ENCODE peak calls at places on chromosomes 13 and 19, in five cellular contexts. G is mesendoderm, X is GM12878, T is pancreas, D is tibial artery. P is an unnamed sample.

GRCh38 chr19:35729021-35729420 is 11.2 kb downstream of the KMT2B start:
- DNase-seq in G (no peak), X (no peak), T (no peak), D (no peak), P (no peak)

GRCh38 chr13:30376426-30377311 is 45.6 kb upstream of the UBE2L5 start:
- DNase-seq in G (no peak), X (peak), T (no peak), D (peak), P (no peak)

GRCh38 chr19:7533281-7533819 is 2.2 kb upstream of the PNPLA6 start:
- DNase-seq in G (peak), X (no peak), T (peak), D (peak), P (peak)

GRCh38 chr19:45251452-45252354 is 632 bp downstream of the MARK4 start:
- DNase-seq in G (peak), X (no peak), T (peak), D (no peak), P (peak)

GRCh38 chr13:95191821-95192220 is 109.4 kb downstream of the ABCC4 start:
- DNase-seq in G (peak), X (peak), T (peak), D (peak), P (peak)

GRCh38 chr13:53143757-53144320 is 115.2 kb downstream of the OLFM4 start:
- DNase-seq in G (no peak), X (no peak), T (no peak), D (no peak), P (no peak)

GRCh38 chr19:41997851-41998229 is 3.8 kb upstream of the ATP1A3 start:
- DNase-seq in G (no peak), X (no peak), T (no peak), D (no peak), P (no peak)

GRCh38 chr13:97226788-97227627 is 4.9 kb downstream of the MBNL2 start:
- DNase-seq in G (peak), X (no peak), T (no peak), D (no peak), P (no peak)

GRCh38 chr13:65594255-65594654 is 1635.9 kb downstream of the PCDH9 start:
- DNase-seq in G (no peak), X (no peak), T (no peak), D (no peak), P (no peak)

GRCh38 chr13:76009491-76009890 is 373.4 kb downstream of the LMO7 start:
- DNase-seq in G (no peak), X (no peak), T (no peak), D (no peak), P (no peak)

GRCh38 chr19:19860756-19861390 is 4.8 kb upstream of the ZNF253 start:
- DNase-seq in G (peak), X (no peak), T (no peak), D (no peak), P (no peak)

GRCh38 chr13:60788156-60788829 is 391.3 kb downstream of the TDRD3 start:
- DNase-seq in G (peak), X (no peak), T (no peak), D (no peak), P (no peak)

GRCh38 chr19:35315883-35316282 is 13.1 kb upstream of the CD22 start:
- DNase-seq in G (no peak), X (no peak), T (no peak), D (no peak), P (no peak)

GRCh38 chr19:6556480-6556879 is 25.7 kb downstream of the TNFSF9 start:
- DNase-seq in G (no peak), X (peak), T (no peak), D (no peak), P (no peak)

GRCh38 chr13:31927219-31927653 is 104.3 kb upstream of the FRY start:
- DNase-seq in G (peak), X (no peak), T (peak), D (no peak), P (no peak)

GRCh38 chr13:39676315-39676876 is 20.9 kb downstream of the COG6 start:
- DNase-seq in G (peak), X (no peak), T (no peak), D (no peak), P (no peak)

GRCh38 chr13:51818771-51819511 is 15.0 kb upstream of the DHRS12 start:
- DNase-seq in G (no peak), X (no peak), T (no peak), D (peak), P (no peak)

GRCh38 chr13:114031631-114032030 is 57.8 kb upstream of the C13orf46 start:
- DNase-seq in G (no peak), X (no peak), T (no peak), D (no peak), P (no peak)

GRCh38 chr19:30447276-30447870 is 75.2 kb downstream of the ZNF536 start:
- DNase-seq in G (peak), X (no peak), T (no peak), D (peak), P (no peak)

GRCh38 chr13:70580825-70581224 is 472.6 kb upstream of the KLHL1 start:
- DNase-seq in G (no peak), X (no peak), T (no peak), D (no peak), P (no peak)

GRCh38 chr19:52923782-52924593 is 760 bp upstream of the ZNF888 start:
- DNase-seq in G (peak), X (no peak), T (peak), D (peak), P (peak)

GRCh38 chr19:31039151-31039550 is 310.1 kb downstream of the TSHZ3 start:
- DNase-seq in G (no peak), X (no peak), T (no peak), D (no peak), P (no peak)

GRCh38 chr13:76853481-76853880 is 32.7 kb downstream of the KCTD12 start:
- DNase-seq in G (no peak), X (no peak), T (no peak), D (no peak), P (no peak)

GRCh38 chr13:39600766-39601165 is 2.2 kb downstream of the LHFPL6 start:
- DNase-seq in G (peak), X (no peak), T (no peak), D (peak), P (peak)

GRCh38 chr19:34308381-34309367 is 54.3 kb downstream of the GARRE1 start:
- DNase-seq in G (no peak), X (no peak), T (no peak), D (no peak), P (no peak)

GRCh38 chr19:1360818-1361461 is 22.8 kb upstream of the NDUFS7 start:
- DNase-seq in G (no peak), X (no peak), T (peak), D (peak), P (peak)

GRCh38 chr13:46609726-46610125 is 56.8 kb downstream of the LRCH1 start:
- DNase-seq in G (no peak), X (no peak), T (no peak), D (no peak), P (no peak)

GRCh38 chr19:46904114-46905060 is 43.6 kb downstream of the ARHGAP35 start:
- DNase-seq in G (peak), X (no peak), T (no peak), D (no peak), P (peak)

DNA sequence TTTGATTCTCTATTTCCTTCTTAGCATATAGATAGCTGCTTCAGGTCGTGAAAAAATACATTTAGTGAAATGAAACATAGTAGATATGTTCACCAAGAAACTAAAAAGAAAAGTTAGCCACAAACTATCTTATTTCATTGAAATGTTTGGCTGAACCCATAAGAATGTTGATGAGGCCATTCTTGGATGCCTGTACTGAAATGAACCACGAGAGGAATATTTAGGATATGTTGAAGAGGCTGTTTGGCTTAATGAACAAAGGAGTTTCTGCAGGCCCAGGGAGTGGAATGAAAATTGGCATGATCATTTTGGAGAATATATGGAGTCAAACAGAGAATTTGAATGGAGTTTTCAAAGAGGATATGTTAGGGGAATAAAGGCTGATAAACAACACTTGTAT is 36.2 kb downstream of the KL start:
- DNase-seq in G (no peak), X (no peak), T (no peak), D (no peak), P (no peak)
- H3K27ac ChIP-seq in G (no peak), X (no peak), T (no peak), D (no peak), P (no peak)

GRCh38 chr19:13122980-13123957 is 5.2 kb downstream of the NACC1 start:
- DNase-seq in G (no peak), X (no peak), T (no peak), D (no peak), P (no peak)
- H3K27ac ChIP-seq in G (no peak), X (no peak), T (no peak), D (no peak), P (no peak)

DNA sequence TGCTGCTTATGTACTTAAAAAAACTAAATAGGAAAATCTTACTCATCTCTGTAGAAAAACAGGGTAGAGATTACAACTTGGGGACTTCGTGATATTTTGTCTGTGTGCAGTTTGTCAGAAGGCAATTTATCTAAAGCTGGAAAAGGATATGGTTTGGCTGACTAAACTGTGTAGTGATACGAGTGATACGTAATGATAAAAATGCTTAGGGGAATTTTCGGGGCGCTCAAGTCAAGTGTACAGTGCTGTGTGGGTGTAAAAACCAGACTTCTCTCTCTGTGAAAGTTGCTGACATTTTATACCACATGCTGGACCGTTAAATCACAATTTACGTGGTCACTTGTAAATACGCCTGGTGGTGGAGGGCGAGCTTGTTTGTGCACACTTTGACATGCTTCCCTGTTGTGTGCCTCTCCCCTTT is 221.7 kb downstream of the KCNRG start:
- DNase-seq in G (no peak), X (peak), T (no peak), D (no peak), P (no peak)
- H3K27ac ChIP-seq in G (no peak), X (no peak), T (no peak), D (no peak), P (no peak)

GRCh38 chr13:113000575-113000974 is 31.6 kb downstream of the MCF2L start:
- DNase-seq in G (no peak), X (no peak), T (no peak), D (no peak), P (no peak)

GRCh38 chr13:112999414-113000177 is 30.6 kb downstream of the MCF2L start:
- DNase-seq in G (no peak), X (no peak), T (no peak), D (no peak), P (no peak)

GRCh38 chr13:112996671-112997091 is 27.7 kb downstream of the MCF2L start:
- DNase-seq in G (no peak), X (no peak), T (no peak), D (no peak), P (no peak)

GRCh38 chr13:112997188-112998135 is 28.4 kb downstream of the MCF2L start:
- DNase-seq in G (no peak), X (no peak), T (no peak), D (no peak), P (no peak)

DNA sequence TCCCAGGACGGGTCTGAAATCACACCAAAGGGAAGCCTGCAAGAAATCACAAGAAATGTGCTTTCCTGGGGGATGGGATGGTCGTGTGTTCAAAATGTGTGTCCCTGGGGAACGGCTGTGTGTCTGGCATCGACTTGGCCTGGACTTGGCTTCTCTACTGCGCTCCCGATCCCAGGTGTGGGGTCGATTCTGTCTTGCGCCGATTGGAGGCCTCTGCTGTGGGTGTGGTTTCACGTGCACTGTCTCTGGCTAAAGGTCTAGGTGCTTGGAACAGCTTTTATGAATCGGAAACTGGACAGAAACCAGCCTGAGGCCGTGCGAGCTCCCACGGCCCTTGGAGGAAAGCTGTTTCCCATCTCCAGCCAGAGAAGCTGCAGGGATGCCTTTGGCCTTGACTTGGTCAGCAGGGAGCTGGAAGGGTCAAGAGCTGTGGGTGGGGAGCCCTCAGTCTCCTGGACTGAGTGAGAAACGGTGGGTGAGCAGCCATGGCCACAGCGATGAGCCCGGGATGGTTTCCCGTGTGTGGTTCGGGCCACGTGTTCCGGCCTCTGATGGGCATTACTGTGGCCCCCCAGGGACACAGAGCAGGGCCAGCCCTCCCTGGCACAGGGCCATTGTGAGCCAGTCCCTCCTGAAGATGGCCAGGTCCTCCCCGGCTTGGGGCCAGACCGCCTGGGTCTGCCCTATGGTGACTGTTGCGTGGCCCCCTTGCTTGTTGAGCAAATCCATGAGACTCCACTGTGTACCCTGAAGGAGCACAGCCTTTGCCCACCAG is 29.7 kb downstream of the MCF2L start:
- DNase-seq in G (no peak), X (no peak), T (no peak), D (no peak), P (no peak)
- H3K27ac ChIP-seq in G (no peak), X (no peak), T (no peak), D (no peak), P (no peak)

GRCh38 chr19:54192972-54193371 is 1.9 kb downstream of the TSEN34 start:
- DNase-seq in G (no peak), X (no peak), T (no peak), D (no peak), P (no peak)

GRCh38 chr19:54190503-54190941 is 586 bp upstream of the TSEN34 start:
- DNase-seq in G (peak), X (peak), T (peak), D (peak), P (peak)

GRCh38 chr19:54191671-54192453 is 754 bp downstream of the TSEN34 start:
- DNase-seq in G (no peak), X (no peak), T (peak), D (no peak), P (no peak)

GRCh38 chr19:54189668-54190502 is 505 bp upstream of the MBOAT7 start:
- DNase-seq in G (peak), X (peak), T (peak), D (peak), P (peak)

DNA sequence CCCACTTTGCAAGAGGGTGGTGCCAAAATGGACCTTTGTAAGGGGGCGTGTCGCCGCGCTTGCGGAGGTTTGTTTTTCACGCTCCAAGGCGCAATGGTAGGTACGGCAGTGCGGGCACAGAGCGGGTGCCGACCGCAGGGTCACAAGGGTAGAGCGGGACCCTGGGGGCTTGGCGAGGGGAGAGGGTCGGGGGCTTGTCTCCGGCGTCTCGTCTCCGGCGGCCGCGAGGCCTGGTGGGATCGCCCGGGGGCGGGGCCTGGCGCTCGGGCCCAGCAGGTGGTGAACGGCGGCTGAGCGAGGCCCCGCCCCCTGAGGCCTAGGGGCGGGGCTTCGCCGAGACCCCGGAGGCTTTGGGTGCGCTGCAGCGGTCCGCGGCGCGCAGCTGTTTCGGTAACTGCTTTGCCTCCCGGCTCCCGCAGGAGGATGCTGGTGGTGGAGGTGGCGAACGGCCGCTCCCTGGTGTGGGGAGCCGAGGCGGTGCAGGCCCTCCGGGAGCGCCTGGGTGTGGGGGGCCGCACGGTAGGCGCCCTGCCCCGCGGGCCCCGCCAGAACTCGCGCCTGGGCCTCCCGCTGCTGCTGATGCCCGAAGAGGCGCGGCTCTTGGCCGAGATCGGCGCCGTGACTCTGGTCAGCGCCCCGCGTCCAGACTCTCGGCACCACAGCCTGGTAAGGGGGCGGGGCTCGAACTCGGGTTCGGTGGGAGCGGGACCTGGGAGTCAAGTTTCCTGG is at the start of gene TSEN34:
- DNase-seq in G (peak), X (no peak), T (no peak), D (peak), P (peak)
- H3K27ac ChIP-seq in G (peak), X (peak), T (peak), D (peak), P (peak)

GRCh38 chr13:49904729-49905456 is 31.2 kb downstream of the SPRYD7 start:
- DNase-seq in G (no peak), X (no peak), T (no peak), D (no peak), P (no peak)

DNA sequence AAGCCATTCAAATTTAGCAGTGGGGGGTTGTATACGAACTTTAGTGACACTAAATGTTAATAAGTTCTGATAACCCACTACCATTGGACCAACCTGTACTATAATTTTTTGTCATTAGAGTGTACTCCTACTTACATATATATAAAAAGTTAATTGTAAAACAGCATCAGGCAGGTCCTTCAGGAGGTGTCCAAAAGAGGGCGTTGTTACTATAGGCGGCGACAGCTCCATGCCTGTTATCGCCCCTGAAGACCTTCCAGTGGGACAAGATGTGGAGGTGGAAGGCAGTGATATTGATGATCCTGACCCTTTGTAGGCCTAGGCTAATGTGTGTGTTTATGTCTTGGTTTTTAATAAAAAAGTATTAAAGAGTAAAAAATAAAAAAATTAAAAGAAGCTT is 27.5 kb downstream of the SPRYD7 start:
- DNase-seq in G (peak), X (no peak), T (no peak), D (no peak), P (no peak)
- H3K27ac ChIP-seq in G (no peak), X (no peak), T (no peak), D (no peak), P (no peak)

GRCh38 chr19:3066482-3067049 is 4.3 kb upstream of the TLE5 start:
- DNase-seq in G (no peak), X (no peak), T (no peak), D (no peak), P (no peak)

GRCh38 chr19:3071764-3072163 is 9.5 kb upstream of the TLE5 start:
- DNase-seq in G (no peak), X (no peak), T (no peak), D (no peak), P (no peak)

GRCh38 chr19:3065675-3066357 is 3.5 kb upstream of the TLE5 start:
- DNase-seq in G (no peak), X (peak), T (peak), D (no peak), P (no peak)

GRCh38 chr19:3067549-3067948 is 5.3 kb upstream of the TLE5 start:
- DNase-seq in G (no peak), X (no peak), T (no peak), D (peak), P (no peak)

GRCh38 chr19:3068071-3068470 is 5.8 kb upstream of the TLE5 start:
- DNase-seq in G (no peak), X (no peak), T (peak), D (peak), P (no peak)
- H3K27ac ChIP-seq in G (no peak), X (no peak), T (peak), D (no peak), P (no peak)